ENCODE peak calls at places on chromosomes 5 and 9, in five cellular contexts. H, U, J, W and D are unnamed samples.

GRCh38 chr5:157116483-157116954 is 7.7 kb upstream of the HAVCR2 start:
- DNase-seq in W (peak), U (no peak), H (no peak), J (no peak), D (no peak)

GRCh38 chr9:21873540-21874221 is 71.2 kb downstream of the MTAP start:
- DNase-seq in H (no peak), J (no peak), U (no peak), W (no peak), D (no peak)

GRCh38 chr9:2469681-2470141 is 151.9 kb upstream of the VLDLR start:
- DNase-seq in J (peak), W (no peak), H (no peak), U (peak), D (no peak)

GRCh38 chr9:134689320-134690181 is 47.9 kb downstream of the COL5A1 start:
- DNase-seq in H (peak), U (peak), W (peak), J (peak), D (no peak)

GRCh38 chr9:84397822-84398221 is 57.3 kb upstream of the SLC28A3 start:
- DNase-seq in W (no peak), J (no peak), H (no peak), U (no peak), D (no peak)

GRCh38 chr9:124309665-124310064 is 51.9 kb downstream of the NEK6 start:
- DNase-seq in W (no peak), U (no peak), H (no peak), J (no peak), D (no peak)

GRCh38 chr9:133257398-133258053 is 17.5 kb downstream of the ABO start:
- DNase-seq in U (no peak), W (no peak), J (peak), H (peak), D (peak)

GRCh38 chr9:111662851-111663823 is 1.7 kb downstream of the GNG10 start:
- DNase-seq in J (no peak), H (peak), U (no peak), W (no peak), D (no peak)

GRCh38 chr9:93642961-93643360 is 66.6 kb downstream of the PHF2 start:
- DNase-seq in J (no peak), W (no peak), U (no peak), H (no peak), D (no peak)

GRCh38 chr9:131589124-131589711 is 43.9 kb downstream of the PRRT1B start:
- DNase-seq in U (no peak), J (no peak), H (no peak), W (no peak), D (no peak)

GRCh38 chr9:33791117-33791516 is 4.2 kb upstream of the PRSS3 start:
- DNase-seq in U (peak), H (no peak), W (no peak), J (no peak), D (no peak)

GRCh38 chr5:135020111-135020895 is 13.7 kb downstream of the PITX1 start:
- DNase-seq in J (peak), W (no peak), H (no peak), U (no peak), D (no peak)

GRCh38 chr9:31153250-31153840 is 1231.1 kb upstream of the ACO1 start:
- DNase-seq in W (no peak), J (no peak), U (no peak), H (no peak), D (no peak)

GRCh38 chr9:14770592-14770991 is 48.1 kb upstream of the CER1 start:
- DNase-seq in U (no peak), W (no peak), H (no peak), J (no peak), D (no peak)

GRCh38 chr5:96151891-96152290 is 190.2 kb upstream of the ELL2 start:
- DNase-seq in H (no peak), J (no peak), W (no peak), U (no peak), D (no peak)

GRCh38 chr9:3775968-3776367 is 250.2 kb upstream of the RFX3 start:
- DNase-seq in W (no peak), U (no peak), H (no peak), J (no peak), D (no peak)

GRCh38 chr9:38008168-38009034 is 60.6 kb downstream of the SHB start:
- DNase-seq in W (peak), J (peak), U (peak), H (peak), D (no peak)

GRCh38 chr5:122726990-122727616 is 47.8 kb upstream of the SNX2 start:
- DNase-seq in W (no peak), J (no peak), H (no peak), U (no peak), D (no peak)

GRCh38 chr5:36363101-36363500 is 61.4 kb upstream of the RANBP3L start:
- DNase-seq in H (no peak), U (no peak), J (no peak), W (no peak), D (no peak)

GRCh38 chr9:87595605-87596004 is 97.9 kb downstream of the DAPK1 start:
- DNase-seq in U (no peak), W (no peak), J (peak), H (no peak), D (no peak)

GRCh38 chr9:2132484-2133082 is 117.4 kb downstream of the SMARCA2 start:
- DNase-seq in W (no peak), J (no peak), U (no peak), H (peak), D (no peak)

GRCh38 chr9:112819635-112820496 is 69.3 kb downstream of the SNX30 start:
- DNase-seq in J (peak), U (peak), H (peak), W (no peak), D (no peak)

GRCh38 chr9:38017149-38017884 is 51.7 kb downstream of the SHB start:
- DNase-seq in U (no peak), H (no peak), J (peak), W (no peak), D (no peak)

GRCh38 chr9:101376117-101376866 is 8.5 kb downstream of the BAAT start:
- DNase-seq in U (no peak), W (no peak), H (no peak), J (no peak), D (no peak)

GRCh38 chr5:132487095-132487428 is 3.5 kb downstream of the IRF1 start:
- DNase-seq in J (no peak), W (no peak), U (peak), H (no peak), D (no peak)

GRCh38 chr5:67061511-67061910 is 135.1 kb downstream of the CD180 start:
- DNase-seq in W (no peak), J (no peak), U (no peak), H (no peak), D (no peak)

GRCh38 chr5:168653611-168654010 is 74.4 kb upstream of the PANK3 start:
- DNase-seq in H (no peak), W (no peak), J (no peak), U (no peak), D (no peak)

GRCh38 chr5:64811050-64811640 is 42.4 kb downstream of the CWC27 start:
- DNase-seq in W (no peak), J (no peak), U (no peak), H (peak), D (no peak)

GRCh38 chr5:146052780-146053179 is 52.6 kb downstream of the PLAC8L1 start:
- DNase-seq in H (peak), U (no peak), J (no peak), W (no peak), D (no peak)

GRCh38 chr9:96493757-96494156 is 43.8 kb downstream of the HABP4 start:
- DNase-seq in J (no peak), W (no peak), H (no peak), U (no peak), D (no peak)

GRCh38 chr9:113614843-113615648 is 151.5 kb downstream of the RGS3 start:
- DNase-seq in U (no peak), W (no peak), H (no peak), J (no peak), D (no peak)

GRCh38 chr9:38022995-38023394 is 46.0 kb downstream of the SHB start:
- DNase-seq in U (no peak), H (no peak), J (peak), W (no peak), D (no peak)

GRCh38 chr9:92290785-92291429 is 2.6 kb downstream of the IARS1 start:
- DNase-seq in W (no peak), H (no peak), U (no peak), J (no peak), D (no peak)

GRCh38 chr9:135990468-135991429 is 29.6 kb upstream of the UBAC1 start:
- DNase-seq in J (peak), W (no peak), U (peak), H (peak), D (no peak)

GRCh38 chr5:58188287-58188651 is 271.6 kb downstream of the PLK2 start:
- DNase-seq in U (no peak), H (no peak), W (no peak), J (no peak), D (no peak)

GRCh38 chr5:177446184-177447065 is at the start of gene PRR7:
- DNase-seq in H (peak), W (peak), J (peak), U (peak), D (no peak)

DNA sequence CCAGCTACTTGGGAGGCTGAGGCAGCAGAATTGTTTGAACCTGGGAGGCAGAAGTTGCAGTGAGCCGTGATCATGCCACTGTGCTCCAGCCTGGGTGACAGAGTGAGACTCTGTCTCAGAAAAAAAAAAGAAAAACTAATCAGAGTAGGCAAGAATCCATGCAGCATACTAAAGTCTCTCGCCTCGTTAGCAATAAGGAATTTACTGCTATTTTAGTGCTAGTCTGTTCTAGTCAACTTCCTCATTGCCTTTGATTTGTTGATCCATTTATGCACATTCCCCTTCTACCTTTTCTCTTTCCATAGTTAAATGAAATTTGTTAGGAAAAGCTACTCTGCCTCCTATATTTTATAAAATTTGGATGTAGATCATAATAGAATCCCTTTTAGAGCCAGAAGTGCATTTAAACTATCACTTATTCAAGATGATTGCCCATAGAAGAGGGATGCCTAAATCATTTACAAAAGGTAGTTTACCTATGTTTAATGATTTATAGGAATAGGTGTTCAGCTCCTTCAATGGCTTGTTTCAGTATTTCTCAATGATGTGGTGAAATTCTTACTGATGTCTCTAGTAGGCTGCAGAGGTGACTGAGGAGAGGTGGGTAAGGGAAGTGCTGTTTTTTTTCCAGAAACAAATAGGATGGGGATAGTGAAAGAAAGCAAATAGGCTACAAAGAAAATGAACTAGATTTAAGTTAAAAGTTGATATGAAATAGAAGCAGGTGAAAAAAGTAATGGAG is 1.9 kb downstream of the LRRC19 start:
- DNase-seq in H (no peak), U (no peak), W (no peak), J (no peak), D (no peak)
- TF ChIP-seq POLR2A in H (no peak), U (peak), W (no peak), J (no peak), D (no peak)

GRCh38 chr9:35911690-35912089 is 2.4 kb downstream of the SPAAR start:
- DNase-seq in W (no peak), J (no peak), H (no peak), U (no peak), D (no peak)

GRCh38 chr9:35910613-35911488 is 1.6 kb downstream of the SPAAR start:
- DNase-seq in J (peak), U (peak), W (no peak), H (peak), D (no peak)

GRCh38 chr9:35917261-35917660 is 8.0 kb downstream of the SPAAR start:
- DNase-seq in W (no peak), J (no peak), U (no peak), H (no peak), D (no peak)

GRCh38 chr9:35912791-35913400 is 3.6 kb downstream of the SPAAR start:
- DNase-seq in H (no peak), J (no peak), U (no peak), W (no peak), D (no peak)

GRCh38 chr9:35914307-35914807 is 5.1 kb downstream of the SPAAR start:
- DNase-seq in J (peak), U (peak), W (no peak), H (peak), D (no peak)
- TF ChIP-seq POLR2AphosphoS5 in J (peak), U (peak), W (no peak), H (peak), D (peak)

GRCh38 chr5:148469446-148470062 is 85.8 kb downstream of the FBXO38 start:
- DNase-seq in U (no peak), J (no peak), H (no peak), W (no peak), D (no peak)
- TF ChIP-seq POLR2A in U (no peak), J (no peak), H (no peak), W (no peak), D (no peak)

GRCh38 chr5:78597858-78598415 is 50.6 kb downstream of the LHFPL2 start:
- DNase-seq in J (no peak), W (no peak), H (no peak), U (no peak), D (no peak)
- TF ChIP-seq POLR2AphosphoS5 in J (no peak), W (no peak), H (no peak), U (no peak), D (no peak)

GRCh38 chr5:103224894-103225246 is 33.7 kb upstream of the MACIR start:
- DNase-seq in J (no peak), U (no peak), H (no peak), W (no peak), D (no peak)

GRCh38 chr5:103218164-103218563 is 40.4 kb upstream of the MACIR start:
- DNase-seq in U (no peak), W (no peak), H (no peak), J (no peak), D (no peak)

GRCh38 chr5:103224118-103224893 is 34.3 kb upstream of the MACIR start:
- DNase-seq in U (peak), J (no peak), W (peak), H (peak), D (no peak)

GRCh38 chr5:103228056-103228455 is 30.5 kb upstream of the MACIR start:
- DNase-seq in J (no peak), U (no peak), H (no peak), W (no peak), D (no peak)

DNA sequence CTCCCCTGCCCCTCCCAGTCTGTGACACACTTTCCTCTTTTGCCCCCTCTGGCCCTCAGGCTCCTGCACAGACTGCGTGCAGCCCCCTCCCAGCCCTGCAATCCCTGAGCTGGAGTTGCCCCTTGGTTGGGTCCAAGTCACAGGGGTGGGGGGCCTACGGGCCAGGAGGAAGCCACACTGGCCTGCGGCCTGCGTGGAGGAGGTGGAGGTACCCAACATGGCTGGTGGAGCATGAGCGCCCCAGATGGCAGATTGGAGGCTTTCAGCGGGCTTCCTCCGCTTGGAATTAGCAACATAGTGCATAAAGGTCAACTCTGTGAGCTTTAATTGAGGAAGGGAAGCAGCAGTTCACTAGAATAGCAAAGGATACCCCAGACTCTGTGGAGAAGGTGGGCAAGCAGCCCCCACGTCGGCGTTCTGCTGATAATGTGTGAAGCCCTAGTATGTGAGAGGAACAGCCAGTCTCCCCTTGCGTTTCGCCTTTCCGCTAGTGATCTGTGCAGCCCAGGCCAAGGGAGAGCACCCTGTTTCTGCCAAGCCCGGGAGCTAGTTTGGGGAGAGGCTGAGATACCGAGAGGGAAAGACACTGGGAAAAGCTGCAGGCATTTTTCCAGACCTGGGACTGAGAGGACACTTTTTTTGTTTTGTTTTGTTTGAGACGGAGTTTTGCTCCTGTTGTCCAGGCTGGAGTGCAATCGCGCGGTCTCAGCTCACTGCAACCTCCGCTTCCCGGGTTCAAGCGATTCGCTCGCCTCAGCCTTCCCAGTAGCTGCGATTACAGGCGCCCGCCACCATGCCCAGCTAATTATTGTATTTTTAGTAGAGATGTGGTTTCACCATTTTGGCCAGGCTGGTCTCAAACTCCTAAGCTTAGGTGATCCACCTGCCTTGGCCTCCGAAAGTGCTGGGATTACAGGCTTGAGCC is 35.3 kb upstream of the MACIR start:
- DNase-seq in U (no peak), J (no peak), H (peak), W (no peak), D (no peak)
- TF ChIP-seq POLR2A in U (no peak), J (no peak), H (no peak), W (no peak), D (no peak)

DNA sequence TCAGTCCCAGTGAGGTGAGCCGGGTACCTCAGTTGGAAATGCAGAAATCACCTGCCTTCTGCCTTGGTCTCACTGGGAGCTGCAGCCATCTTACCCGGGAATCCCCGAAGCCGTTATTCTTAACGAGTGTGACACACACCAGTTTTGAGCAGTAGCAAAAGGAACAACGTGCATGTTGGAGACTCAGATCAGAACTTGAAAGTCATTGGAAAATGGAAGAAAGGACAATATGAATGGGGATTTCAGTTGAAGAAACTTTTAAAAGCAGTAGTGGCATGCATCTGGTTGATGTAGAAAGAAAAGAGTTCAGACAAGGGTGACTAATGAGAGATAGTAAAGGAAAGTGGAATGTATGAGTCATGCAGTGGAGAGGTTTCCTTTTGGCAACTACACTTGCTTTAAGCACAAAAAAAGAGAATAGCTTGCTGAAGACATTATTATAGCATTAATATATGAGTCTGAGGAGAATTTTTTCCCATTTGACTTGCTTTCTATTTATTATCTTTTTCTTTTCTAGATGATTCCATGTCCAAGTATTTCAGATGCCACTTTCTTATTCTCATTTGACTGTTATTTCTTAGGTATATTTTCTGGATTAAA is 44.4 kb upstream of the ANKDD1B start:
- DNase-seq in W (peak), J (no peak), U (no peak), H (peak), D (no peak)
- TF ChIP-seq POLR2AphosphoS5 in W (no peak), J (peak), U (peak), H (no peak), D (peak)

DNA sequence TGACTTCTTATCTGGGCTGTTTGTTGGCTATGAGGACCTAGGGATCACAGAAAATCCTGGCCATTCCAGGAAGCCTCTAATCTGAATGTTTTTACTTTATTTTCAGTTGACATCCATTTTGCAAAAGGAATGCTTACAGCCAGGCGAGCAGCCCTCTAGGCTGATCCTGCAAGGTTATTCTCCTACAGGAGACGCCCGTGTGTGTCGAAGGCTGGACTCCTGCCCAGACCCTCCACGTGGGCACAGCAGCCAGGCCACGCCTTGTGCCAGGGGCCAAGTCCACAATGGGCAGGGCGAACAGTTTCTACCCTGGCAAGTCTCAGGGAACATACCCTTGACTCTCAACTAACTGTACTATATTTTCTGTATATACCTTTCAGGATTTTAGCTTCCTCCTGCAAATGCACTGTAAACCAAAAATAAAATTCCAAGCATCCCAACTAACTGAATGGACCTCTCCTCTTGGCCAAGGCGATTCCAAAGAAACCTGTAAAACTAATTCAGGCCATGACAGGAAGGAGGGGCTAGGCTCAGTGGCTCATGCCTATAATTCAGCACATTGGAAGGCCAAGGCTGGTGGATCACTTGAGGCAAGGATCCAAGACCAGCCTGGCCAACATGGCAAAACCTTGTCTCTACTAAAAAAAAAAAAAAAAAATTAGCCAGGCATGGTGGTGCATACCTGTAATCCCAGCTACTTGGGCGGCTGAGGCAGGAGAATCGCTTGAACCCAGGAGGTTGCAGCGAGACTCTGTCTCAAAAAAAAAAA is 5.7 kb downstream of the CMBL start:
- DNase-seq in J (peak), H (no peak), W (no peak), U (peak), D (no peak)
- TF ChIP-seq POLR2A in J (no peak), H (no peak), W (no peak), U (peak), D (no peak)

GRCh38 chr5:176381423-176381822 is 7.0 kb downstream of the NOP16 start:
- DNase-seq in U (no peak), W (no peak), J (no peak), H (no peak), D (no peak)
- TF ChIP-seq POLR2AphosphoS5 in U (no peak), W (no peak), J (no peak), H (no peak), D (no peak)